ENCODE peak calls at places on chromosome 22, in seven cellular contexts. H is fibroblast of pulmonary artery, L is activated T-cell treated with anti-CD3 and anti-CD28 coated beads for 1 hour, S is anterior cingulate cortex, E is posterior cingulate gyrus, P is psoas muscle, G is Calu3. R is an unnamed sample.

GRCh38 chr22:24003887-24004286 is 1.4 kb downstream of the GSTT4 start:
- DNase-seq in H (no peak), L (no peak), S (no peak), E (no peak), P (peak), G (no peak), R (no peak)

GRCh38 chr22:37774728-37775127 is 33.0 kb upstream of the GCAT start:
- DNase-seq in H (no peak), L (no peak), S (no peak), E (no peak), P (no peak), G (no peak), R (no peak)

GRCh38 chr22:32808038-32808445 is 6.5 kb downstream of the TIMP3 start:
- DNase-seq in H (no peak), L (no peak), S (no peak), E (no peak), P (no peak), G (no peak), R (no peak)

GRCh38 chr22:43346521-43346929 is 3.4 kb upstream of the SCUBE1 start:
- DNase-seq in H (peak), L (peak), S (no peak), E (no peak), P (peak), G (peak), R (no peak)

GRCh38 chr22:30127749-30128166 is 47.5 kb downstream of the HORMAD2 start:
- DNase-seq in H (peak), L (no peak), S (no peak), E (no peak), P (no peak), G (no peak), R (no peak)

GRCh38 chr22:47301820-47302475 is 539.5 kb downstream of the TBC1D22A start:
- DNase-seq in H (no peak), L (no peak), S (no peak), E (no peak), P (no peak), G (no peak), R (no peak)

GRCh38 chr22:41919357-41920224 is 4.7 kb upstream of the SHISA8 start:
- DNase-seq in H (no peak), L (peak), S (no peak), E (no peak), P (peak), G (no peak), R (no peak)

GRCh38 chr22:39528080-39528661 is 4.4 kb downstream of the RPS19BP1 start:
- DNase-seq in H (no peak), L (no peak), S (no peak), E (no peak), P (peak), G (no peak), R (no peak)

R was measured in gastrocnemius medialis.